ENCODE peak calls at places on chromosomes 12 and 14, in four cellular contexts. One of them, this sample, is unnamed.

GRCh38 chr12:123139926-123140674 is 10.8 kb downstream of the PITPNM2 start:
- DNase-seq in stomach: no peak
- DNase-seq in HCT116: no peak
- DNase-seq in HepG2: peak
- DNase-seq in this sample: no peak

GRCh38 chr12:131852551-131853299 is 24.5 kb downstream of the MMP17 start:
- DNase-seq in HepG2: no peak
- DNase-seq in stomach: no peak
- DNase-seq in HCT116: no peak
- DNase-seq in this sample: no peak

GRCh38 chr12:57176846-57177245 is 29.4 kb upstream of the LRP1-AS start:
- DNase-seq in HCT116: no peak
- DNase-seq in HepG2: no peak
- DNase-seq in stomach: no peak
- DNase-seq in this sample: no peak

GRCh38 chr14:73723799-73724621 is 9.8 kb upstream of the PNMA1 start:
- DNase-seq in HCT116: no peak
- DNase-seq in HepG2: no peak
- DNase-seq in stomach: peak
- DNase-seq in this sample: peak

GRCh38 chr12:29153231-29153630 is 4.2 kb downstream of the FAR2 start:
- DNase-seq in stomach: no peak
- DNase-seq in HepG2: no peak
- DNase-seq in HCT116: no peak
- DNase-seq in this sample: no peak

GRCh38 chr14:104800600-104801283 is at the start of gene ZBTB42:
- DNase-seq in HepG2: peak
- DNase-seq in stomach: peak
- DNase-seq in HCT116: no peak
- DNase-seq in this sample: no peak

GRCh38 chr12:132596016-132596415 is 14.4 kb downstream of the LRCOL1 start:
- DNase-seq in stomach: no peak
- DNase-seq in HCT116: no peak
- DNase-seq in HepG2: no peak
- DNase-seq in this sample: no peak

GRCh38 chr14:92105845-92106094 is 612 bp downstream of the ATXN3 start:
- DNase-seq in HepG2: peak
- DNase-seq in HCT116: no peak
- DNase-seq in stomach: peak
- DNase-seq in this sample: no peak

GRCh38 chr12:62259311-62259992 is 752 bp upstream of the USP15 start:
- DNase-seq in HCT116: no peak
- DNase-seq in stomach: no peak
- DNase-seq in HepG2: peak
- DNase-seq in this sample: no peak

GRCh38 chr14:51453869-51454268 is 197.8 kb upstream of the FRMD6 start:
- DNase-seq in stomach: no peak
- DNase-seq in HepG2: no peak
- DNase-seq in HCT116: no peak
- DNase-seq in this sample: no peak

GRCh38 chr12:24947541-24948451 is 1.1 kb downstream of the BCAT1 start:
- DNase-seq in HepG2: no peak
- DNase-seq in stomach: no peak
- DNase-seq in HCT116: no peak
- DNase-seq in this sample: no peak

GRCh38 chr14:34554540-34555250 is 15.2 kb upstream of the EAPP start:
- DNase-seq in HepG2: no peak
- DNase-seq in HCT116: no peak
- DNase-seq in stomach: peak
- DNase-seq in this sample: no peak

GRCh38 chr12:113955109-113955970 is 10.8 kb downstream of the RBM19 start:
- DNase-seq in stomach: peak
- DNase-seq in HCT116: peak
- DNase-seq in HepG2: peak
- DNase-seq in this sample: no peak

GRCh38 chr12:50200507-50201273 is 33.5 kb upstream of the CERS5 start:
- DNase-seq in stomach: no peak
- DNase-seq in HepG2: no peak
- DNase-seq in HCT116: no peak
- DNase-seq in this sample: no peak

GRCh38 chr12:60052483-60052882 is 456.7 kb downstream of the SLC16A7 start:
- DNase-seq in HCT116: no peak
- DNase-seq in HepG2: no peak
- DNase-seq in stomach: no peak
- DNase-seq in this sample: no peak

GRCh38 chr12:71876400-71876799 is 36.8 kb downstream of the TBC1D15 start:
- DNase-seq in HCT116: no peak
- DNase-seq in HepG2: no peak
- DNase-seq in stomach: no peak
- DNase-seq in this sample: no peak

GRCh38 chr12:57216931-57217871 is 607 bp downstream of the NXPH4 start:
- DNase-seq in HCT116: no peak
- DNase-seq in stomach: no peak
- DNase-seq in HepG2: no peak
- DNase-seq in this sample: no peak

GRCh38 chr12:51959211-51959610 is 7.7 kb downstream of the ACVR1B start:
- DNase-seq in stomach: peak
- DNase-seq in HCT116: no peak
- DNase-seq in HepG2: no peak
- DNase-seq in this sample: no peak

GRCh38 chr14:99137913-99138571 is 134.0 kb downstream of the BCL11B start:
- DNase-seq in stomach: peak
- DNase-seq in HepG2: no peak
- DNase-seq in HCT116: peak
- DNase-seq in this sample: no peak
- TF ChIP-seq POLR2AphosphoS5 in stomach: no peak
- TF ChIP-seq POLR2AphosphoS5 in HepG2: no peak
- TF ChIP-seq POLR2AphosphoS5 in HCT116: no peak
- TF ChIP-seq POLR2AphosphoS5 in this sample: no peak

GRCh38 chr12:65630555-65630954 is 193.7 kb upstream of the HMGA2 start:
- DNase-seq in HCT116: no peak
- DNase-seq in HepG2: no peak
- DNase-seq in stomach: no peak
- DNase-seq in this sample: no peak
- TF ChIP-seq POLR2AphosphoS5 in HCT116: no peak
- TF ChIP-seq POLR2AphosphoS5 in HepG2: no peak
- TF ChIP-seq POLR2AphosphoS5 in stomach: no peak
- TF ChIP-seq POLR2AphosphoS5 in this sample: no peak

GRCh38 chr12:26746315-26746714 is 86.7 kb downstream of the ITPR2 start:
- DNase-seq in HCT116: no peak
- DNase-seq in HepG2: no peak
- DNase-seq in stomach: no peak
- DNase-seq in this sample: no peak
- TF ChIP-seq POLR2AphosphoS5 in HCT116: no peak
- TF ChIP-seq POLR2AphosphoS5 in HepG2: no peak
- TF ChIP-seq POLR2AphosphoS5 in stomach: no peak
- TF ChIP-seq POLR2AphosphoS5 in this sample: no peak

GRCh38 chr12:93376436-93377251 is 1.1 kb upstream of the NUDT4 start:
- DNase-seq in HepG2: peak
- DNase-seq in HCT116: no peak
- DNase-seq in stomach: no peak
- DNase-seq in this sample: peak

GRCh38 chr12:93377252-93377542 is 528 bp upstream of the NUDT4 start:
- DNase-seq in stomach: no peak
- DNase-seq in HCT116: no peak
- DNase-seq in HepG2: no peak
- DNase-seq in this sample: no peak

GRCh38 chr12:93379432-93380308 is 1.9 kb downstream of the NUDT4 start:
- DNase-seq in HepG2: no peak
- DNase-seq in stomach: no peak
- DNase-seq in HCT116: no peak
- DNase-seq in this sample: no peak

GRCh38 chr12:93380480-93381121 is 2.9 kb downstream of the NUDT4 start:
- DNase-seq in HepG2: peak
- DNase-seq in stomach: no peak
- DNase-seq in HCT116: no peak
- DNase-seq in this sample: no peak

DNA sequence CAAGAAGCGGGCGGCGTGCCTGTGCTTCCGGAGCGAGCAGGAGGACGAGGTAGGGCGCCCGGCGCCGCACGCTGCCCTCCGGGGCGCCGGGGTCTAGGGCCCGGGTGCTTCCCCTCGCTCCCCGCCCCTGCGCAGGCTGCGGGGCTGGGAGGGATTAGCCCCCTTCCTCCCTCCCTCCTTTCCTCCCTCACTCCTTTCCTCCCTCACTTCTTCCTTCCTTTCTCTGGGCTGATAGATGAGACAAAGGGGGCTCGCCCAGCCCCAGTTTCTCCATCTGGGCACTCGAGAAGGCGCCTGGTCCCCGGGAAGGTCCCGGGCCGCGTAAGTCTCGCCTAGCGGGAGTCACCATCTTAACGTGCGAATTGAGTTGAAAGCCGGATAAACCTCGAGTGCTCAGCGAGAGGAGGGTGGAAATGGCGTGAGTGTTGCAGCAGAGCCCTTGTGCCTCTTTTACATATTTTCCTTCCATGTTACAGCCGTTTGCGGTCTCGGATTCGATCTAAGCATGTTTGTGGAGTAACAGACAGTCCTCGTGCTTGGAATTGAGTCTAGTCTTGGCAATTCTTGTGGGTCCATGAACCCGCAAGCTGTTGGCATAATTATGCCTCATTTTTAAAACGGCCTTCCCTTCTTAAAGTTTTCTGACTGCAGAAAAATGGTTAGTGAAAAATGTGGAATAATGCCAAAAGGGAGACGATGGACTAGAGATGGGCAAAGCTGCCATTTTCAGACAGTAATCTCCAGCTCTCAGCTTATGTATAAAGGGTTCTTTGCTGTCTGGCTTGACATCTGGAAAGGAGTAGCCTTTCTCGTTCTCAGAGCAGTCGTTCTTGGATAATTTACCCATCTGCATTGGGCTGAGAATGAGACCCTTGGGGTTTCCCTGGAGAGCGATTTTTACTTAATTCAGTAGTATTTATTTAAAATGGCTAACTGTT is 917 bp downstream of the NUDT4 start:
- DNase-seq in HepG2: no peak
- DNase-seq in stomach: peak
- DNase-seq in HCT116: no peak
- DNase-seq in this sample: no peak
- TF ChIP-seq POLR2AphosphoS5 in HepG2: no peak
- TF ChIP-seq POLR2AphosphoS5 in stomach: peak
- TF ChIP-seq POLR2AphosphoS5 in HCT116: no peak
- TF ChIP-seq POLR2AphosphoS5 in this sample: no peak

DNA sequence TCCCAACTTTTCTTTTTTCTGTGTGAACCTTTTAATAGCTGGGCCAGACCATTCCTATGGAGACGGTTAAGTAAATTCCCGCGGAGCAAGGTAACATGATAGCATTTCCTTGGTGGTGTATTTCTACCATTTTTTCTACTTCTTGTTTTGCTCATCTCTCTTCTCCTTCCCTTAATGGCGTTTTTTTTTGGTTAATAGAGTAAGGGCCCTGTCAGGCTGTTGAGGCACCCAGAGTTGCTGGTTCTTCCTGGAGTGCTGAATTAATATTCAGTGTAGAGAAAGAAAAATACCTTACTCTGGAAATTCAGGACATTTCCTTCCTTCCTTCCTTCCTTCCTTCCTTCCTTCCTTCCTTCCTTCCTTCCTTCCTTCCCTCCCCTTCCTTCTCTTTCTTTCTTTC is 137.6 kb downstream of the KTN1 start:
- DNase-seq in HepG2: no peak
- DNase-seq in HCT116: no peak
- DNase-seq in stomach: no peak
- DNase-seq in this sample: peak
- TF ChIP-seq POLR2AphosphoS5 in HepG2: no peak
- TF ChIP-seq POLR2AphosphoS5 in HCT116: no peak
- TF ChIP-seq POLR2AphosphoS5 in stomach: no peak
- TF ChIP-seq POLR2AphosphoS5 in this sample: peak

This sample was measured in SK-N-MC.